ENCODE peak calls at places on chromosomes 6 and 20, in nine cellular contexts. One of them, this sample, is unnamed.

GRCh38 chr20:33914871-33915270 is 78.8 kb upstream of the RALY start:
- DNase-seq in stomach: no peak
- DNase-seq in AG04450: peak; percentile 63
- DNase-seq in left ventricle myocardium inferior: no peak
- DNase-seq in lower leg skin: no peak
- DNase-seq in upper lobe of right lung: no peak
- DNase-seq in retinal pigment epithelial cell: no peak
- DNase-seq in lower lobe of right lung: no peak
- DNase-seq in epithelial cell of esophagus: peak; percentile 70
- DNase-seq in this sample: no peak

GRCh38 chr6:68679399-68679798 is 44.3 kb downstream of the ADGRB3 start:
- DNase-seq in lower leg skin: no peak
- DNase-seq in upper lobe of right lung: no peak
- DNase-seq in stomach: no peak
- DNase-seq in AG04450: no peak
- DNase-seq in lower lobe of right lung: no peak
- DNase-seq in epithelial cell of esophagus: no peak
- DNase-seq in retinal pigment epithelial cell: no peak
- DNase-seq in left ventricle myocardium inferior: no peak
- DNase-seq in this sample: no peak

GRCh38 chr6:139623382-139623781 is 248.9 kb upstream of the CITED2 start:
- DNase-seq in AG04450: no peak
- DNase-seq in left ventricle myocardium inferior: no peak
- DNase-seq in lower lobe of right lung: no peak
- DNase-seq in epithelial cell of esophagus: no peak
- DNase-seq in lower leg skin: no peak
- DNase-seq in retinal pigment epithelial cell: no peak
- DNase-seq in upper lobe of right lung: no peak
- DNase-seq in stomach: no peak
- DNase-seq in this sample: no peak

GRCh38 chr6:44486002-44486421 is 98.5 kb downstream of the CDC5L start:
- DNase-seq in retinal pigment epithelial cell: no peak
- DNase-seq in AG04450: no peak
- DNase-seq in lower leg skin: no peak
- DNase-seq in stomach: no peak
- DNase-seq in epithelial cell of esophagus: peak; percentile 82
- DNase-seq in lower lobe of right lung: no peak
- DNase-seq in left ventricle myocardium inferior: no peak
- DNase-seq in upper lobe of right lung: no peak
- DNase-seq in this sample: no peak

GRCh38 chr6:137237413-137238170 is 18.4 kb upstream of the IFNGR1 start:
- DNase-seq in lower leg skin: no peak
- DNase-seq in retinal pigment epithelial cell: peak; percentile 82
- DNase-seq in epithelial cell of esophagus: peak; percentile 97
- DNase-seq in left ventricle myocardium inferior: no peak
- DNase-seq in AG04450: peak; percentile 59
- DNase-seq in lower lobe of right lung: no peak
- DNase-seq in stomach: no peak
- DNase-seq in upper lobe of right lung: no peak
- DNase-seq in this sample: no peak

GRCh38 chr20:542777-543368 is 717 bp downstream of the CSNK2A1 start:
- DNase-seq in epithelial cell of esophagus: no peak
- DNase-seq in AG04450: no peak
- DNase-seq in retinal pigment epithelial cell: no peak
- DNase-seq in stomach: peak; percentile 27
- DNase-seq in upper lobe of right lung: peak; percentile 71
- DNase-seq in lower leg skin: no peak
- DNase-seq in left ventricle myocardium inferior: no peak
- DNase-seq in lower lobe of right lung: peak; percentile 55
- DNase-seq in this sample: peak; percentile 76

GRCh38 chr6:10510592-10511367 is 10.4 kb upstream of the GCNT2 start:
- DNase-seq in left ventricle myocardium inferior: peak; percentile 57
- DNase-seq in lower leg skin: peak; percentile 89
- DNase-seq in epithelial cell of esophagus: peak; percentile 64
- DNase-seq in upper lobe of right lung: peak; percentile 83
- DNase-seq in lower lobe of right lung: peak; percentile 80
- DNase-seq in retinal pigment epithelial cell: peak; percentile 31
- DNase-seq in AG04450: no peak
- DNase-seq in stomach: peak; percentile 75
- DNase-seq in this sample: no peak

GRCh38 chr6:105326838-105327745 is 75.8 kb downstream of the PREP start:
- DNase-seq in lower leg skin: no peak
- DNase-seq in AG04450: peak; percentile 18
- DNase-seq in stomach: no peak
- DNase-seq in retinal pigment epithelial cell: no peak
- DNase-seq in epithelial cell of esophagus: peak; percentile 79
- DNase-seq in lower lobe of right lung: no peak
- DNase-seq in left ventricle myocardium inferior: no peak
- DNase-seq in upper lobe of right lung: no peak
- DNase-seq in this sample: no peak

GRCh38 chr6:142833054-142833453 is 111.9 kb downstream of the HIVEP2 start:
- DNase-seq in stomach: no peak
- DNase-seq in lower leg skin: no peak
- DNase-seq in AG04450: peak; percentile 70
- DNase-seq in lower lobe of right lung: no peak
- DNase-seq in left ventricle myocardium inferior: no peak
- DNase-seq in epithelial cell of esophagus: peak; percentile 95
- DNase-seq in retinal pigment epithelial cell: no peak
- DNase-seq in upper lobe of right lung: no peak
- DNase-seq in this sample: no peak

GRCh38 chr6:64998173-64998572 is 708.9 kb downstream of the EYS start:
- DNase-seq in retinal pigment epithelial cell: no peak
- DNase-seq in lower lobe of right lung: no peak
- DNase-seq in AG04450: no peak
- DNase-seq in epithelial cell of esophagus: no peak
- DNase-seq in lower leg skin: no peak
- DNase-seq in left ventricle myocardium inferior: no peak
- DNase-seq in upper lobe of right lung: no peak
- DNase-seq in stomach: no peak
- DNase-seq in this sample: no peak

GRCh38 chr20:44776977-44777376 is 31.3 kb downstream of the KCNK15 start:
- DNase-seq in retinal pigment epithelial cell: no peak
- DNase-seq in AG04450: no peak
- DNase-seq in upper lobe of right lung: no peak
- DNase-seq in left ventricle myocardium inferior: no peak
- DNase-seq in lower lobe of right lung: no peak
- DNase-seq in epithelial cell of esophagus: peak; percentile 48
- DNase-seq in stomach: no peak
- DNase-seq in lower leg skin: no peak
- DNase-seq in this sample: no peak

GRCh38 chr6:105433723-105434122 is 30.8 kb upstream of the PREP start:
- DNase-seq in retinal pigment epithelial cell: no peak
- DNase-seq in left ventricle myocardium inferior: no peak
- DNase-seq in stomach: no peak
- DNase-seq in AG04450: no peak
- DNase-seq in lower lobe of right lung: no peak
- DNase-seq in epithelial cell of esophagus: peak; percentile 30
- DNase-seq in upper lobe of right lung: no peak
- DNase-seq in lower leg skin: no peak
- DNase-seq in this sample: no peak

GRCh38 chr6:76351275-76351674 is 278.8 kb upstream of the IMPG1 start:
- DNase-seq in left ventricle myocardium inferior: no peak
- DNase-seq in stomach: no peak
- DNase-seq in retinal pigment epithelial cell: no peak
- DNase-seq in lower leg skin: no peak
- DNase-seq in epithelial cell of esophagus: peak; percentile 48
- DNase-seq in upper lobe of right lung: no peak
- DNase-seq in lower lobe of right lung: no peak
- DNase-seq in AG04450: no peak
- DNase-seq in this sample: no peak

GRCh38 chr6:12941422-12941821 is 224.9 kb downstream of the PHACTR1 start:
- DNase-seq in lower lobe of right lung: no peak
- DNase-seq in upper lobe of right lung: no peak
- DNase-seq in epithelial cell of esophagus: peak; percentile 33
- DNase-seq in retinal pigment epithelial cell: no peak
- DNase-seq in stomach: no peak
- DNase-seq in left ventricle myocardium inferior: no peak
- DNase-seq in lower leg skin: no peak
- DNase-seq in AG04450: no peak
- DNase-seq in this sample: no peak

GRCh38 chr20:25233016-25233772 is 14.7 kb upstream of the PYGB start:
- DNase-seq in AG04450: no peak
- DNase-seq in retinal pigment epithelial cell: peak; percentile 55
- DNase-seq in epithelial cell of esophagus: peak; percentile 76
- DNase-seq in stomach: peak; percentile 94
- DNase-seq in upper lobe of right lung: peak; percentile 86
- DNase-seq in lower leg skin: no peak
- DNase-seq in left ventricle myocardium inferior: peak; percentile 69
- DNase-seq in lower lobe of right lung: peak; percentile 81
- DNase-seq in this sample: peak; percentile 90

DNA sequence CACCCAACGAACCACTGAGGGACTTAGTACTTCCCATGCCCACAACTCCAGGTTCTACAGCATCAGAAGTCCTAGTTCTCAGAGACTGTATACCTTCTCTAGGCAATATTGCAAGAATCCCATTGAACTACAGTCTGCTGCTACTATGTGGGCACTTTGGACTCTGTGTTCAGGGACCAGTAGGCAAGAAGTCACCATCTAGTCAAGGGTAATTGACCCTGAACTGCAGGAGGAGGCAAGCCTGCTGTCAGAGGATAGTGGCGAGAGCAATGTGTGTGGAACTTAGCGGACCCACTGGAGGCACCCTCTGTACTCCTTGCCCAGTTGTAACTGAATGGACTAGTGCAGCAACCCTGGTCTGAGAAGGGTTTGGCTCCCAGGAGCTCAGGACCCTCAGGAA is 15.7 kb downstream of the HEBP2 start:
- DNase-seq in lower leg skin: no peak
- DNase-seq in upper lobe of right lung: no peak
- DNase-seq in stomach: no peak
- DNase-seq in retinal pigment epithelial cell: no peak
- DNase-seq in left ventricle myocardium inferior: no peak
- DNase-seq in AG04450: no peak
- DNase-seq in lower lobe of right lung: no peak
- DNase-seq in epithelial cell of esophagus: no peak
- DNase-seq in this sample: no peak
- TF ChIP-seq CTCF in lower leg skin: no peak
- TF ChIP-seq CTCF in upper lobe of right lung: no peak
- TF ChIP-seq CTCF in stomach: no peak
- TF ChIP-seq CTCF in retinal pigment epithelial cell: no peak
- TF ChIP-seq CTCF in left ventricle myocardium inferior: no peak
- TF ChIP-seq CTCF in AG04450: no peak
- TF ChIP-seq CTCF in lower lobe of right lung: no peak
- TF ChIP-seq CTCF in epithelial cell of esophagus: no peak
- TF ChIP-seq CTCF in this sample: no peak

DNA sequence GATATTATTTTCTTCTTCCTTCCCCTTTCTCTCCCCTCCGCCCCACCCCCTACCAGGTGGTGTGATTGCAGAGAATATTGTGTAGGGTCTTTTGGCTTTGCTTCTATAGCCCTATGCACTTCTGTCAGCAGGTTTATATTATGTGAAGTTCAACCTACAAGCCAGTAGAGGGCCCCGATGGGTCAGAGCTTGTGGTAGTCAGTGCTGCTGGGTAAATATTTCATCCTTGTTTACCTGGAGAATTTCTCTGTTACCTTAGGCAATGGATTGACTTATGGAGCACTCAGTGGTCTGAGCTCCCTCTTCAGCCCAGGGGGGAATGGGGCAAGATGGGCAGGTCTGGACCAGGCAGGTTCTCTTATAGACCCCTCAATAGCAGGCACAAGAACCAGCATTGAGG is 720.9 kb downstream of the GRIK2 start:
- DNase-seq in lower lobe of right lung: no peak
- DNase-seq in epithelial cell of esophagus: peak; percentile 63
- DNase-seq in stomach: no peak
- DNase-seq in left ventricle myocardium inferior: no peak
- DNase-seq in lower leg skin: no peak
- DNase-seq in upper lobe of right lung: no peak
- DNase-seq in AG04450: no peak
- DNase-seq in retinal pigment epithelial cell: no peak
- DNase-seq in this sample: no peak
- TF ChIP-seq CTCF in lower lobe of right lung: no peak
- TF ChIP-seq CTCF in epithelial cell of esophagus: peak; percentile 63
- TF ChIP-seq CTCF in stomach: no peak
- TF ChIP-seq CTCF in left ventricle myocardium inferior: no peak
- TF ChIP-seq CTCF in lower leg skin: no peak
- TF ChIP-seq CTCF in upper lobe of right lung: no peak
- TF ChIP-seq CTCF in AG04450: no peak
- TF ChIP-seq CTCF in retinal pigment epithelial cell: peak; percentile 33
- TF ChIP-seq CTCF in this sample: peak; percentile 21

DNA sequence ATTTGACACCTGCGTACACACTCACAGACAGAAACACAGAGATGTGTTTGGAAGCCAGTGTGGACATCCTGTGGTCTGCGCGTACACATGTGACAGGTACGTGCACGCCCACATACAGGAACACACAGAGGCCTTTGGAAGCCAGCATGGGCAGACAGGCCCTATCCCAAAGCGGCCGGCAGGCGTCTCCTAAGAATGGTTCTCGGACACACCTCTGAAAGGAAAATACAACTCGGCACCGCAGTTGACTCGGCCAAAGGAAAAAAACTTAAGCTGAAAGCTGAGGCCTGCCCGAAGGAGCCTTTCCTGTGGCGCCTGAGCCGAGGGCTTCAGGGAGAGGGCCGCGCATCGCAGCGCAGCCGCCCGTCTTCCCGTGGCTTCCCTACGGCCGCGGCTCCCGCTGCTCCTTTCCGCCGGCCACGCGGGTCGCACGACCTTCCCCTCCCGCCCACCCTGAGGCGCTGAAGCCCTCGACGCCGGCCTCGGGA is 1.4 kb upstream of the CEP43 start:
- DNase-seq in upper lobe of right lung: peak; percentile 82
- DNase-seq in stomach: peak; percentile 69
- DNase-seq in retinal pigment epithelial cell: peak; percentile 40
- DNase-seq in epithelial cell of esophagus: peak; percentile 92
- DNase-seq in lower leg skin: no peak
- DNase-seq in lower lobe of right lung: peak; percentile 79
- DNase-seq in AG04450: peak; percentile 16
- DNase-seq in left ventricle myocardium inferior: peak; percentile 47
- DNase-seq in this sample: no peak
- TF ChIP-seq CTCF in upper lobe of right lung: peak; percentile 46
- TF ChIP-seq CTCF in stomach: peak; percentile 32
- TF ChIP-seq CTCF in retinal pigment epithelial cell: peak; percentile 68
- TF ChIP-seq CTCF in epithelial cell of esophagus: peak; percentile 66
- TF ChIP-seq CTCF in lower leg skin: no peak
- TF ChIP-seq CTCF in lower lobe of right lung: peak; percentile 49
- TF ChIP-seq CTCF in AG04450: peak; percentile 64
- TF ChIP-seq CTCF in left ventricle myocardium inferior: peak; percentile 57
- TF ChIP-seq CTCF in this sample: peak; percentile 57

DNA sequence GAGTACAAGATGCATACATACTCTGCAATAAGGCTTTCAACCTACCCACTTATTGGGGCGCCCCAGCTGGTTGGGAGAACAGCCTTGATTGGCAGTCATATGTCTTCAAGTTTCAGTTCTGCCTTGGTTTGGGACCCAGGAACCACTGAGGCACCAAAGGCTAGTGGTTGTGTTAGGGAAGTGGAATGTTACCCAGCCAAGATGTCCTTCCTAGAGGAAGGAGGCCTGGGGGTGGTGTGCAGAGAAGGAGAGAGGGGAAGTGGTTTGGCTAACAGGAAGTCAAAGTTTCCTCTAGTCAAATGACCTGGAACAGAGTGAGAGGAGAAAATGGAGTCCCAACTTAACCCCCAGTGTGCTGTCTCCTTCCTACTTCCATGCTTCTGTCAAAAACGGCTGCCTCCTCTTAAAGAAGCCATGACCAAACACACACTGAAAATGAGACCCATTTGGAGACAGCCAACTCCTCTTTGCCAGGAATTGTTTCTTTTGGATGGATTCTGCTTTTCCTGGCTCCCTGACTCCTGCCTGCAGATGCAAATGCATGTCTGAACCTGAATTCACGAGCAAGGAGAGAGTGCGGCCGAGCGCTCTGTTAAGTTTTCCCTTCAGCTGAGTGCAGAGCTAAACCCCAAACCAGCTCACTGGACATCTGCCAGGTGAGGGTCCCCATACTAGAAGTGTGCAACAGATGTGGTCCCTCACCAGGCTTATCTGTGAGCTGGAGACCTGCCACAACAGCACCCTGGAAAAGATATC is 59.3 kb downstream of the CD164 start:
- DNase-seq in lower leg skin: no peak
- DNase-seq in stomach: no peak
- DNase-seq in lower lobe of right lung: peak; percentile 71
- DNase-seq in epithelial cell of esophagus: peak; percentile 36
- DNase-seq in AG04450: no peak
- DNase-seq in upper lobe of right lung: no peak
- DNase-seq in retinal pigment epithelial cell: no peak
- DNase-seq in left ventricle myocardium inferior: peak; percentile 21
- DNase-seq in this sample: no peak
- TF ChIP-seq CTCF in lower leg skin: no peak
- TF ChIP-seq CTCF in stomach: no peak
- TF ChIP-seq CTCF in lower lobe of right lung: no peak
- TF ChIP-seq CTCF in epithelial cell of esophagus: no peak
- TF ChIP-seq CTCF in AG04450: no peak
- TF ChIP-seq CTCF in upper lobe of right lung: no peak
- TF ChIP-seq CTCF in retinal pigment epithelial cell: no peak
- TF ChIP-seq CTCF in left ventricle myocardium inferior: no peak
- TF ChIP-seq CTCF in this sample: no peak

This sample was measured in osteocyte.